ENCODE peak calls at places on chromosomes 4 and X, in five cellular contexts. N is neural progenitor cell, J is heart left ventricle, G is aorta, I is NT2/D1. C is an unnamed sample.
A peak's percentile ranks its signal among the peaks of the same experiment; 100 is the strongest.

GRCh38 chrX:151870603-151871002 is 42.1 kb upstream of the MAGEA4 start:
- DNase-seq in N (no peak), J (no peak), G (no peak), I (peak; percentile 5), C (no peak)

GRCh38 chr4:87783781-87784180 is 15.6 kb upstream of the IBSP start:
- DNase-seq in N (no peak), J (no peak), G (no peak), I (no peak), C (no peak)

GRCh38 chr4:1367230-1367935 is 20.4 kb downstream of the UVSSA start:
- DNase-seq in N (no peak), J (no peak), G (peak; percentile 61), I (no peak), C (no peak)

GRCh38 chr4:6991771-6992557 is 51.2 kb upstream of the TADA2B start:
- DNase-seq in N (no peak), J (peak; percentile 42), G (no peak), I (no peak), C (no peak)

GRCh38 chrX:42869011-42869410 is 91.0 kb upstream of the PPP1R2C start:
- DNase-seq in N (no peak), J (no peak), G (no peak), I (no peak), C (no peak)

GRCh38 chr4:26141916-26142638 is 178.7 kb upstream of the RBPJ start:
- DNase-seq in N (no peak), J (peak; percentile 22), G (no peak), I (no peak), C (no peak)

GRCh38 chr4:951594-952468 is 19.6 kb downstream of the TMEM175 start:
- DNase-seq in N (no peak), J (no peak), G (peak; percentile 70), I (no peak), C (no peak)

GRCh38 chr4:85836588-85836987 is 361.6 kb downstream of the ARHGAP24 start:
- DNase-seq in N (no peak), J (no peak), G (no peak), I (no peak), C (no peak)

GRCh38 chr4:78592104-78592783 is 40.7 kb downstream of the ANXA3 start:
- DNase-seq in N (peak; percentile 19), J (no peak), G (no peak), I (peak; percentile 11), C (peak; percentile 13)

GRCh38 chrX:36436286-36436860 is 516.8 kb downstream of the CFAP47 start:
- DNase-seq in N (no peak), J (no peak), G (no peak), I (no peak), C (no peak)

GRCh38 chr4:47646372-47646771 is 161.3 kb downstream of the ATP10D start:
- DNase-seq in N (no peak), J (no peak), G (no peak), I (no peak), C (no peak)

GRCh38 chrX:19627533-19627932 is 112.2 kb upstream of the MAP3K15 start:
- DNase-seq in N (no peak), J (no peak), G (no peak), I (no peak), C (no peak)

GRCh38 chr4:145739840-145740239 is 59.9 kb downstream of the C4orf51 start:
- DNase-seq in N (no peak), J (no peak), G (no peak), I (no peak), C (no peak)

GRCh38 chr4:71777891-71778290 is 6.0 kb downstream of the GC start:
- DNase-seq in N (no peak), J (no peak), G (no peak), I (no peak), C (no peak)

GRCh38 chrX:55057691-55058249 is 17.1 kb upstream of the PAGE2B start:
- DNase-seq in N (peak; percentile 26), J (no peak), G (no peak), I (peak; percentile 1), C (no peak)

GRCh38 chr4:150280081-150280950 is 202.1 kb downstream of the DCLK2 start:
- DNase-seq in N (peak; percentile 28), J (no peak), G (no peak), I (no peak), C (no peak)

GRCh38 chr4:70426789-70427188 is 29.0 kb downstream of the OPRPN start:
- DNase-seq in N (no peak), J (no peak), G (no peak), I (no peak), C (no peak)

GRCh38 chrX:19152762-19153161 is 30.5 kb upstream of the ADGRG2 start:
- DNase-seq in N (no peak), J (no peak), G (no peak), I (no peak), C (no peak)

DNA sequence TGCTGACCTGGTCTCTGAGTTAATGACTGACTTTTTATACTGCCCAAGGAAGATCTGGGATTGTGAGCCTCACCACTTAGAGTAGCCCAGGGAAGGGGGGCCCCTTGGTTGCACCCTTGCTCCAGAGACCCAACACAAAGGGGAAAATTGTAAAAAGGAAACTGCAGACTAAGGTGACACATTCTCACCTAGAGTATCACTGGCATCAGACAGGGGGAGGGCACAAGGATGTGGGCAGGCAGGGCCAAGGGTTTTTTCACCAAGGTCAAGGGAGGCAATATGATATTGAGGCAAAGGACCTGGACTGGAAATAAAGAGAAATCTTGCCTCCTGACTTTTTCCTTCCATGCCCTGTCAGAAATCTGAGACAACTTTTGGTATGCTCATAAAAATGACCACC is 386.2 kb upstream of the FGF16 start:
- DNase-seq in N (no peak), J (no peak), G (no peak), I (no peak), C (no peak)
- H3K9me3 ChIP-seq in N (no peaks in the 10 kb centered on the region), J (no peaks in the 10 kb centered on the region), G (no peaks in the 10 kb centered on the region), I (no peaks in the 10 kb centered on the region), C (no peaks in the 10 kb centered on the region)

GRCh38 chr4:161894493-161895167 is 269.2 kb downstream of the FSTL5 start:
- DNase-seq in N (no peak), J (no peak), G (no peak), I (no peak), C (no peak)
- H3K9me3 ChIP-seq in N (no peaks in the 10 kb centered on the region), J (no peaks in the 10 kb centered on the region), G (no peaks in the 10 kb centered on the region), I (no peaks in the 10 kb centered on the region), C (no peaks in the 10 kb centered on the region)

GRCh38 chr4:14607001-14607400 is 395.3 kb upstream of the CPEB2 start:
- DNase-seq in N (no peak), J (no peak), G (no peak), I (no peak), C (no peak)
- H3K9me3 ChIP-seq in N (no peaks in the 10 kb centered on the region), J (no peaks in the 10 kb centered on the region), G (no peaks in the 10 kb centered on the region), I (no peaks in the 10 kb centered on the region), C (no peaks in the 10 kb centered on the region)

DNA sequence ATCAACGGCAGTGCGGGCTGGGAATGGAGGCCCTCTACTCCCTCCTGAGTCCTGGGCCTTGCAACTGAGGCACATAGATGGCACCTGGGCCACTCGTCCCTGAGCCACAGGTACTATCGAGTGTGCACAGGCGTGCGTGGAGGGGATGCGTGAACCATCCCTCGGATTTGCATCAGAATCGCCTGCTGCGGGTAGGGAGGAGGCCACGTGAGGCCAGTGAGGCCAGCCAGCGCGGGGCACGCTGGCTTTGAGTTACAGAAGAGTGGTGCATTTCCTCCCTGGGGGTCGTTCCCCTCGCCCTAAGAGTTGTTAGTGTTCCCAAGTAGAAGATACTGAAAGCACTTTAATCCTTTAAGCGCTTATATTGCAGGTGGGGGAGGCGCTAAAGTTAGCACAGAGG is 10.6 kb downstream of the ZFP92 start:
- DNase-seq in N (no peak), J (no peak), G (no peak), I (no peak), C (no peak)
- H3K9me3 ChIP-seq in N (no peaks in the 10 kb centered on the region), J (no peaks in the 10 kb centered on the region), G (no peaks in the 10 kb centered on the region), I (no peaks in the 10 kb centered on the region), C (no peaks in the 10 kb centered on the region)

GRCh38 chr4:187389420-187389819 is 606.2 kb upstream of the ZFP42 start:
- DNase-seq in N (no peak), J (no peak), G (no peak), I (no peak), C (no peak)

GRCh38 chr4:187383181-187383580 is 612.4 kb upstream of the ZFP42 start:
- DNase-seq in N (no peak), J (no peak), G (no peak), I (no peak), C (no peak)

DNA sequence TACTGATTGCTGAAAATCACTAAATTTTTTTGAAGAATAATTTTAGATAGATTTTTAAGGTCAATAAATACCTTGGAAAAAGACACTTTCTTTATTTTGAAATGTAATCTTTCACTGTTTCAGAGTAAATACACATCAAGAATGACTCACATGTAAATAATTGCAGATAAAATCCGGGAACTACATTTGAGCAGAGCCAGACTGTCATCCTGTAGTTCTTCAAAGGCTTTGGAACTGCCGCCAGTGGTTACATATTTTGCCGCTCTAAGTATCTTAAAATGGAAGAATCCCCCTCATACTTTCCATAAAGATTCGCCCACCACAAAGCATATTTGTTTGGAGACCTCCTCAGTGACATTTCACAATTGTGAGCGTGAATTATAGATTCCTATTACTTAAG is 607.9 kb upstream of the ZFP42 start:
- DNase-seq in N (no peak), J (no peak), G (no peak), I (no peak), C (no peak)
- H3K9me3 ChIP-seq in N (no peaks in the 10 kb centered on the region), J (no peaks in the 10 kb centered on the region), G (peaks cover 2% of the 10 kb centered on the region), I (no peaks in the 10 kb centered on the region), C (no peaks in the 10 kb centered on the region)

C was measured in iPS DF 6.9.